ENCODE peak calls at places on chromosome 1, in seven cellular contexts. R, O, B, X, N, Z and Y are unnamed samples.
A peak's percentile ranks its signal among the peaks of the same experiment; 100 is the strongest.

GRCh38 chr1:231059566-231060193 is 19.6 kb upstream of the FAM89A start:
- DNase-seq in R (no peak), O (peak; percentile 41), B (no peak), X (peak; percentile 44), N (no peak), Z (no peak), Y (no peak)

GRCh38 chr1:11273595-11274234 is 717 bp downstream of the UBIAD1 start:
- DNase-seq in R (no peak), O (no peak), B (no peak), X (no peak), N (no peak), Z (peak; percentile 4), Y (no peak)

GRCh38 chr1:26696191-26696644 is 403 bp downstream of the ARID1A start:
- DNase-seq in R (no peak), O (no peak), B (no peak), X (no peak), N (no peak), Z (no peak), Y (no peak)

GRCh38 chr1:224700915-224701531 is 84.9 kb downstream of the CNIH3 start:
- DNase-seq in R (peak; percentile 66), O (no peak), B (no peak), X (no peak), N (no peak), Z (no peak), Y (peak; percentile 37)

GRCh38 chr1:58823481-58824010 is 39.7 kb upstream of the JUN start:
- DNase-seq in R (no peak), O (peak; percentile 92), B (no peak), X (peak; percentile 94), N (no peak), Z (peak; percentile 84), Y (no peak)

GRCh38 chr1:27935721-27936120 is 921 bp downstream of the SMPDL3B start:
- DNase-seq in R (no peak), O (no peak), B (no peak), X (no peak), N (no peak), Z (no peak), Y (no peak)

GRCh38 chr1:225044258-225044657 is 114.8 kb downstream of the DNAH14 start:
- DNase-seq in R (no peak), O (peak; percentile 3), B (no peak), X (peak; percentile 13), N (no peak), Z (no peak), Y (no peak)

GRCh38 chr1:46767649-46768282 is 31.1 kb upstream of the CYP4B1 start:
- DNase-seq in R (no peak), O (no peak), B (peak; percentile 89), X (no peak), N (no peak), Z (no peak), Y (no peak)

GRCh38 chr1:158002630-158003408 is 9.4 kb downstream of the KIRREL1 start:
- DNase-seq in R (no peak), O (no peak), B (no peak), X (peak; percentile 53), N (no peak), Z (peak; percentile 78), Y (no peak)

GRCh38 chr1:169796411-169796810 is 1.7 kb upstream of the METTL18 start:
- DNase-seq in R (no peak), O (no peak), B (no peak), X (no peak), N (no peak), Z (no peak), Y (no peak)

GRCh38 chr1:117967900-117968299 is 38.4 kb downstream of the WDR3 start:
- DNase-seq in R (no peak), O (peak; percentile 30), B (no peak), X (peak; percentile 40), N (no peak), Z (no peak), Y (no peak)

GRCh38 chr1:2583871-2584341 is 2.7 kb upstream of the PRXL2B start:
- DNase-seq in R (no peak), O (no peak), B (peak; percentile 79), X (no peak), N (no peak), Z (no peak), Y (no peak)

GRCh38 chr1:232589809-232590741 is 39.9 kb downstream of the SIPA1L2 start:
- DNase-seq in R (no peak), O (no peak), B (peak; percentile 64), X (no peak), N (no peak), Z (peak; percentile 57), Y (no peak)

GRCh38 chr1:226798427-226799411 is 59.6 kb upstream of the ITPKB start:
- DNase-seq in R (no peak), O (no peak), B (peak; percentile 41), X (no peak), N (no peak), Z (no peak), Y (no peak)

GRCh38 chr1:220184503-220184902 is 87.8 kb downstream of the RAB3GAP2 start:
- DNase-seq in R (no peak), O (peak; percentile 12), B (no peak), X (peak; percentile 27), N (no peak), Z (no peak), Y (no peak)

GRCh38 chr1:33045246-33045645 is 8.6 kb upstream of the AK2 start:
- DNase-seq in R (no peak), O (no peak), B (peak; percentile 50), X (no peak), N (no peak), Z (no peak), Y (no peak)

GRCh38 chr1:39107891-39108290 is 81.7 kb downstream of the NDUFS5 start:
- DNase-seq in R (no peak), O (no peak), B (no peak), X (no peak), N (no peak), Z (no peak), Y (no peak)
- H3K4me3 ChIP-seq in R (peak overlapping the region; percentile 94), O (peak overlapping the region; percentile 87), B (no peak overlapping the region), X (peak overlapping the region; percentile 68), N (no peak overlapping the region), Z (peak overlapping the region; percentile 85), Y (peak overlapping the region; percentile 8)

DNA sequence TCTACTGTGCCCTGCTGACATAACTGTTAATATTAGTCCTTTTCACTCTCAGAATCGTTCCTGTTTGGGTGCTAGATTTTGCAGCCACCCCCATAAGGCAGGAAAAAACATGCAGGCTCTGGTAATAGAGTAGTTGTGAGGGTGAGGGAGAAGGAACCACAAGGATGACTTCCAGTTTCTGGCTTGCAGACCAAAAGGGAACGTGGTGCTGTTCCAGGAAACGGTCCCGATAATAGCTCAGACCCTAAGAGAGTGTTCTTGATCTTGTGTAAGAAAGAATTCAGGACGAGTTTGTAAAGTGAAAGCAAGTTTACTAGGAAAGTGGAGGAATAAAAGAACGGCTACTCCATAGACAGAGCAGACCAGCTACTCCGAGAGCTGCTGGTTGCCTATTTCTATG is 50.7 kb upstream of the RHOU start:
- DNase-seq in R (no peak), O (no peak), B (no peak), X (no peak), N (no peak), Z (no peak), Y (no peak)
- H3K4me3 ChIP-seq in R (no peak overlapping the region), O (no peak overlapping the region), B (no peak overlapping the region), X (no peak overlapping the region), N (no peak overlapping the region), Z (no peak overlapping the region), Y (no peak overlapping the region)

GRCh38 chr1:108075055-108075454 is 110.1 kb upstream of the VAV3 start:
- DNase-seq in R (no peak), O (no peak), B (no peak), X (no peak), N (no peak), Z (no peak), Y (no peak)
- H3K4me3 ChIP-seq in R (no peak overlapping the region), O (no peak overlapping the region), B (no peak overlapping the region), X (no peak overlapping the region), N (no peak overlapping the region), Z (no peak overlapping the region), Y (no peak overlapping the region)

GRCh38 chr1:30755746-30756145 is 1.8 kb downstream of the LAPTM5 start:
- DNase-seq in R (no peak), O (no peak), B (no peak), X (no peak), N (no peak), Z (no peak), Y (no peak)
- H3K4me3 ChIP-seq in R (no peak overlapping the region), O (no peak overlapping the region), B (no peak overlapping the region), X (no peak overlapping the region), N (peak overlapping the region; percentile 13), Z (no peak overlapping the region), Y (no peak overlapping the region)

GRCh38 chr1:60848583-60849188 is 233.7 kb upstream of the NFIA start:
- DNase-seq in R (peak; percentile 59), O (peak; percentile 18), B (no peak), X (peak; percentile 22), N (no peak), Z (no peak), Y (no peak)
- H3K4me3 ChIP-seq in R (peak overlapping the region; percentile 28), O (no peak overlapping the region), B (no peak overlapping the region), X (no peak overlapping the region), N (no peak overlapping the region), Z (no peak overlapping the region), Y (no peak overlapping the region)

DNA sequence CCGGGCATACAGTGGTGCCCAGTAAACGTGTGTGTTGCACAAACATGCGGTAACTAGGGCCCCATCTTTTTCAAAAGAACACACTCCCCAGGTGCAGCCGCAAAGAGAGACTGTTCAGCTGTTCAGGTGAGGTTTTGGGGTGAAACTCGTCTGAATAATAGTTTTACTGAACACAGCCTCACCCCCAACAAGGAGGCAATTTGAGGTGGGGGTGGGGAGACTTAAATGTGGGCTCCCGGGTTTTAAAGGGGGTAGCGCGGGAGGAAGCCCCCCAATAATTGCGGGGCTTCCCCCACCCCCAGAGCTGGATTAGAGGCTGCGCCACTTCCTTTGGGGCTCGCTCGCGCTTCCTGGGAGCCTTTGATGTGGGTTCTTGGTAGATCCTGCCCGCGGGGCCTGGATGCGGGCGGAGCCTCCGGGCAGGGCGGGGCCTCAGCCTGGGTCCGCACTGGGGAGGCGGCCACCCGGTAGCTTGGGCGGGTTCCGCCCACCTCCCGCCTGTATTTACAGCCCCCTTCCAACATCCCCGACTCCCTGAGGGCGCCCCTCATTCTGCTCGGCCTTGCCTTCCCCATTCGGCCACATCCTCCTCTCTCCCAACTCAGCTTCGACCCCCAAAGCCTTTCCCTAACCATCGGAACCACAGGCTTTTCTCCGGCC is 6.4 kb upstream of the EPHA2 start:
- DNase-seq in R (peak; percentile 87), O (no peak), B (no peak), X (no peak), N (no peak), Z (no peak), Y (no peak)
- H3K4me3 ChIP-seq in R (peak overlapping the region; percentile 53), O (no peak overlapping the region), B (no peak overlapping the region), X (no peak overlapping the region), N (no peak overlapping the region), Z (no peak overlapping the region), Y (no peak overlapping the region)

DNA sequence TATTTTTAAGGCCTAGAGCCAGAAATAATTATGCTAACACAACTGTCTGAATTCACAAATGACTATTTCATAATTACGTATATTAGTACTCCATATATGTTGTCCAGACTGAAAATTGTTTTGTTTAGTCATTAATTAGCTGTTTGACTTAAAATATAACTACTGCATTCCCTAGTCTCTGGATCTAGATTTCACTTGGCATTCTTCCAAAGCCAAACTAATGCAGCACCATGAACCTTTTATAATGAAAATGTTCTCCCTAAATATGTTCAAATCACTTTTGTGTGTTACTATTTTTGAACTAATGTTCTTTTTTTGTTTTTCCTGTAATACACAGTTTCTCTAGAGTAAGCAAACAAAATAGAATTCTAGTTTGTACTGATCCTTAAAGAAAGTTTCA is 46.1 kb downstream of the CAMTA1 start:
- DNase-seq in R (no peak), O (no peak), B (no peak), X (no peak), N (no peak), Z (no peak), Y (no peak)
- H3K4me3 ChIP-seq in R (no peak overlapping the region), O (no peak overlapping the region), B (no peak overlapping the region), X (no peak overlapping the region), N (no peak overlapping the region), Z (no peak overlapping the region), Y (no peak overlapping the region)